ENCODE peak calls at places on chromosomes 1 and 21, in four cellular contexts. X is GM12878, I is H1, S is HepG2. H is an unnamed sample.

GRCh38 chr1:227949341-227949921 is 1.7 kb upstream of the WNT9A start:
- DNase-seq in X (no peak), I (no peak), S (no peak), H (no peak)

GRCh38 chr1:203217139-203217621 is 12.3 kb downstream of the CHIT1 start:
- DNase-seq in X (no peak), I (peak; percentile 70), S (no peak), H (no peak)

GRCh38 chr1:160108888-160109662 is 6.5 kb upstream of the ATP1A2 start:
- DNase-seq in X (no peak), I (peak; percentile 69), S (peak; percentile 80), H (peak; percentile 67)

GRCh38 chr1:150613061-150613920 is 16.1 kb downstream of the ENSA start:
- DNase-seq in X (peak; percentile 79), I (no peak), S (peak; percentile 79), H (no peak)

GRCh38 chr1:52928083-52928404 is 968 bp downstream of the SCP2 start:
- DNase-seq in X (no peak), I (no peak), S (no peak), H (no peak)

GRCh38 chr1:155940993-155941844 is at the start of gene RXFP4:
- DNase-seq in X (no peak), I (no peak), S (peak; percentile 50), H (no peak)

GRCh38 chr1:15455522-15455921 is 1.0 kb upstream of the CELA2A start:
- DNase-seq in X (peak; percentile 35), I (no peak), S (no peak), H (no peak)

GRCh38 chr1:235073331-235073967 is 55.2 kb downstream of the TOMM20 start:
- DNase-seq in X (no peak), I (no peak), S (peak; percentile 97), H (no peak)

GRCh38 chr1:164343189-164343588 is 215.8 kb upstream of the PBX1 start:
- DNase-seq in X (no peak), I (no peak), S (no peak), H (no peak)

DNA sequence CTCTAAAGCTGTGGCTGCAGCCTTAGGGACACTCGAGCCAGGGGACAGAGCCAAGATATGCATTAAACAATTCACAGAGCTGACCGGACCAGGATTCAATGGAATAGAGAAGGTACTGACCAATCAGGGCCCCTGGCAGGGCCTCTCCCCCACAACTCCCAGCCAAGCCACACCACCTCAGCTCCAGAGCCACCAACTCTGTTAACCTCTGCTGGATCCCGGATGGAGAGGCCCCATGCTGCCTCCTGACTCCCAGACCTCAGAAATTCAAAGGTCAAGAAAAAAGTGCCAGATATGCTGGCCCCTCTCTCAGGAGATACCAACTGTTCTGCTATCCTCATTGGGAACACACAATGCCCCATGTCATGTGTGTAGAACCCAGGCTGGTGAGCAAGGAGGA is 62.1 kb downstream of the CD46 start:
- DNase-seq in X (no peak), I (no peak), S (no peak), H (no peak)
- H3K36me3 ChIP-seq in X (peaks cover 50% of the 10 kb centered on the region), I (no peaks in the 10 kb centered on the region), S (peaks cover 20% of the 10 kb centered on the region), H (peaks cover 4% of the 10 kb centered on the region)

GRCh38 chr1:153655333-153655732 is 3.2 kb upstream of the SNAPIN start:
- DNase-seq in X (no peak), I (no peak), S (peak; percentile 56), H (no peak)

GRCh38 chr1:153649137-153649866 is 9.2 kb upstream of the SNAPIN start:
- DNase-seq in X (no peak), I (no peak), S (no peak), H (no peak)

GRCh38 chr1:153651771-153652170 is 6.7 kb upstream of the SNAPIN start:
- DNase-seq in X (no peak), I (no peak), S (no peak), H (no peak)

GRCh38 chr1:153649867-153650235 is 8.7 kb upstream of the SNAPIN start:
- DNase-seq in X (no peak), I (no peak), S (no peak), H (no peak)

DNA sequence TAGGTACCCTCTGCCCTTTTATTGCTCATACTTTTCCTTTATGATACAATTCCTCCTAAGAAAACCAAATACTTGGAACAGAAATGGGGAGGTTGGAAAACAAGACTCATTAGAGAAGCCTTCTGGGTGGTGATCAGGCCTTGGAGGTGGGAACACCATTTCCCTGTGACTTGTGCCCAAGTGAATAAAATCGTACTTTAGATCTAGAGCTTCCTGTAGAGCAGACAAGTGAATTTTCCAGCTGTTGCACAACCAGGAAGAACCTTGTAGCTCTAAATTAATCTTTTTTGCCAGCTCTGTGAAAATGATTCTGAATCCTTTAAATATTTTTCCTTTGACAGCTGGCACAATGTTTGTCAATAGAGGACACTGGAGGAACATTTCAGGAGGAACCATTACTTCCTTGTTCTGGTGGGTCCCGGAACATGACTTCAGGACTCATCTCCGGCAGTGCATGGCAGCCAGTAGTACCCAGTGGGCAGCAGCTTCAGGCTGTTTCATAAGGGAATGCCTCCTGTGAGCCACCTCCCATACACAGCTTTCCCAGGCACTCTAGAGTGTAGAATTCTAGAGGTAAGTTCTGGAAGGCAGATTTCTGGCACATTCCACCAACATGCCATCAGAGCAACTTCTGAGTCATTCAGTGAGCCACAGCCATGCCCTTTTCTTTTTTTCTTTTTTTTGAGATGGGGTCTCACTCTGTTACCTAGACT is 5.6 kb upstream of the SNAPIN start:
- DNase-seq in X (no peak), I (no peak), S (no peak), H (no peak)
- TF ChIP-seq SUZ12 in X (no peak), I (no peak), S (no peak), H (no peak)

GRCh38 chr21:36411301-36411700 is 26.1 kb downstream of the CHAF1B start:
- DNase-seq in X (no peak), I (no peak), S (no peak), H (no peak)

GRCh38 chr21:36419241-36419640 is 34.0 kb downstream of the CHAF1B start:
- DNase-seq in X (no peak), I (no peak), S (no peak), H (no peak)

GRCh38 chr21:36419996-36420395 is 34.8 kb downstream of the CHAF1B start:
- DNase-seq in X (no peak), I (peak; percentile 79), S (peak; percentile 63), H (peak; percentile 96)

GRCh38 chr21:36412916-36413315 is 27.7 kb downstream of the CHAF1B start:
- DNase-seq in X (no peak), I (no peak), S (no peak), H (no peak)

GRCh38 chr21:36415375-36415774 is 30.2 kb downstream of the CHAF1B start:
- DNase-seq in X (no peak), I (no peak), S (no peak), H (no peak)
- H3K36me3 ChIP-seq in X (peaks cover 15% of the 10 kb centered on the region), I (peaks cover 17% of the 10 kb centered on the region), S (peaks cover 7% of the 10 kb centered on the region), H (peaks cover 72% of the 10 kb centered on the region)

GRCh38 chr1:218361298-218362065 is 16.3 kb downstream of the TGFB2 start:
- DNase-seq in X (no peak), I (peak; percentile 39), S (peak; percentile 66), H (no peak)
- TF ChIP-seq SUZ12 in X (no peak), I (no peak), S (no peak), H (no peak)

DNA sequence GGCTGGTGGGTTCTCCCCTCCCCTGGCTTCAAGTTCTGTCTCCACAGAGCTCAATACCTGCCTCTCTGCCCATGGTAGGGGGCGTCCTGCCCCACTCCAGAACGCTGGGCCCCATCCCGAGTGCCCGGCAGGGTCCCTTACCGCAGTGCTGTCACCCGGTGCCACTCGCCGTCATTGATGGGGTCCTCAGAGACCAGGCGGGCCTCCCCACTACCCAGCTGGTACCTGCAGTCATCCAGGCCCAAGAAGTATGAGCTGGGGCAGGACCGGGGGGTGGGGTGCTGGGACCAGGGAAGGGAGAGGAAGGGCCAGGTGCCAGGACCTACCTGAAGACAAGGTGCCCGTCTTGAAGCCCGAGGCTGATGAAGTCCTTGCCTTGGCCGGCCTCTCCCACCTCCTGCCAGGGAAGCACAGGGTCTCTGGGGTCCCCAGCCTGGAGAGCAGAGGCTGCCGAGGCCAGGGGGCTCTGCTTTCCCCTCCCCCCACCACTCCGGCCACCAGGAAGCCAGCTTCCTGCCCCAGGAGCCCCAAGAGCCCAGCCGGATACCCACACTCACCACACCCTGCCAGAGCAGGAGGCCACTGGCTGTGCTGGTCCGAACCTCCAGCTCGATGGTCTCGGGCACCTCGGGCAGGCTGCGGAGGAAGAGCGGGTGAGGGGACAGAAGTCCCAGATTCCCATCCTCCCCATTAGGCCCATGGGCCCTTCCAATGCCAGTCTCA is 12.1 kb downstream of the LDLRAD2 start:
- DNase-seq in X (no peak), I (peak; percentile 44), S (no peak), H (no peak)
- H3K36me3 ChIP-seq in X (no peaks in the 10 kb centered on the region), I (peaks cover 19% of the 10 kb centered on the region), S (peaks cover 11% of the 10 kb centered on the region), H (peaks cover 66% of the 10 kb centered on the region)

GRCh38 chr1:246583448-246584185 is 17.4 kb downstream of the CNST start:
- DNase-seq in X (no peak), I (no peak), S (peak; percentile 98), H (no peak)
- TF ChIP-seq SUZ12 in X (no peak), I (no peak), S (no peak), H (no peak)

H was measured in NT2/D1.